ENCODE peak calls at places on chromosomes 4 and X, in four cellular contexts. Z is PC-3, C is right atrium auricular region, H is Peyer's patch. F is an unnamed sample.

GRCh38 chrX:38151426-38151825 is 69.2 kb downstream of the SRPX start:
- DNase-seq in H (no peak), Z (no peak), C (no peak), F (no peak)

GRCh38 chr4:184896868-184897715 is 71.3 kb upstream of the ACSL1 start:
- DNase-seq in C (no peak), Z (no peak), H (no peak), F (no peak)

GRCh38 chr4:102344520-102344954 is 745 bp downstream of the SLC39A8 start:
- DNase-seq in Z (peak), C (peak), H (peak), F (peak)

GRCh38 chr4:7800410-7800809 is 139.3 kb downstream of the AFAP1 start:
- DNase-seq in C (no peak), H (peak), Z (no peak), F (no peak)

GRCh38 chrX:101232316-101232715 is 12.7 kb downstream of the DRP2 start:
- DNase-seq in C (no peak), Z (no peak), H (no peak), F (no peak)

GRCh38 chr4:1488357-1488756 is 82.1 kb upstream of the NKX1-1 start:
- DNase-seq in Z (no peak), H (no peak), C (no peak), F (no peak)

GRCh38 chr4:135948797-135949196 is 1583.5 kb downstream of the PCDH18 start:
- DNase-seq in C (no peak), Z (no peak), H (no peak), F (no peak)

GRCh38 chrX:69320116-69320515 is 154.9 kb upstream of the PJA1 start:
- DNase-seq in Z (no peak), H (no peak), C (no peak), F (peak)

GRCh38 chrX:46579250-46579649 is 5.7 kb downstream of the CHST7 start:
- DNase-seq in C (no peak), Z (no peak), H (no peak), F (no peak)

GRCh38 chr4:160143574-160143973 is 1040.7 kb downstream of the RAPGEF2 start:
- DNase-seq in H (no peak), C (no peak), Z (peak), F (no peak)

GRCh38 chrX:70664726-70665125 is 220.1 kb downstream of the DLG3 start:
- DNase-seq in C (no peak), Z (peak), H (no peak), F (no peak)

DNA sequence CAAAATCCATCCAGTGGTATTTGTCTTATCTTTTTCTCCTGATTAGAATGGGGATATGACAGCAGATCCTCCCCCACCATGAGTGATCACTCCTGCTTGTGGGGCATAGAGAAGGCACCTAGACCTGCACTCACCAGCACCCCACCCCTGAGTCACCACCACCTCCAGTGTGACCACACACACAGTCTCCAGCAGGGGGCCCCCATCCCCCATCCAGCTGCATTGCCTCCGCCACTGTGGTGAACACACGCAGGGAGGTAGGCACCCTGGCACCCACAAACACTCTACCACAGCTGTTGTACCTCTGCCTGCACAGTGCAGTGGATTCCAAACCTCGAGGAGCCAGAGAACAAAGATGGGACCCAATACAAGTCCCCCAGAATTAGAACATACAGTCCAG is 9.0 kb upstream of the MAGEA8 start:
- DNase-seq in C (no peak), Z (peak), H (no peak), F (no peak)
- TF ChIP-seq CTCF in C (no peak), Z (peak), H (peak), F (peak)

GRCh38 chr4:88841635-88842034 is 144.0 kb upstream of the NAP1L5 start:
- DNase-seq in Z (no peak), H (no peak), C (no peak), F (no peak)
- TF ChIP-seq CTCF in Z (no peak), H (no peak), C (no peak), F (no peak)

DNA sequence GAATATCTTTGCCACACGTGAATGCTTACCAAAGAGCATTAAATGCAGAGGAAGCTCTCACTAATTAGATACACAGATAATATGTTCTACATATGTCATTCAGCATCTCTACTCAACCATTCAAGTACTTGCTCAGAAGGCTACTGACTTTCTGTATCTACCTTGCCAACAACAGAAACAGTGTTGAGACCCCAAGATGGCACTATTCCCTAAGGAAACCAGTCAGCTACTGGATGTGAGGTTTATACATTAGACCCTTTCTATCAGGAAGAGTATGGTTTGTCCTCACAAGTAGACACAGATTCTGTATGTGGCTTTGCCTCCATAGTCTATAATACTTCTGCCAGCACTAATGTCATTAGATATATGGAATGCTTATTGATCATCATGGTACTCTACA is 443.9 kb upstream of the INTU start:
- DNase-seq in H (no peak), C (no peak), Z (peak), F (no peak)
- TF ChIP-seq CTCF in H (no peak), C (no peak), Z (peak), F (peak)

GRCh38 chrX:40057405-40057804 is 40.4 kb downstream of the BCOR start:
- DNase-seq in Z (no peak), H (no peak), C (no peak), F (no peak)
- TF ChIP-seq CTCF in Z (peak), H (no peak), C (no peak), F (no peak)

GRCh38 chr4:85963231-85963630 is 396.6 kb downstream of the MAPK10 start:
- DNase-seq in C (no peak), Z (no peak), H (no peak), F (no peak)

GRCh38 chr4:85965529-85965928 is 394.3 kb downstream of the MAPK10 start:
- DNase-seq in Z (no peak), H (no peak), C (no peak), F (no peak)

GRCh38 chr4:85966308-85966882 is 393.5 kb downstream of the MAPK10 start:
- DNase-seq in H (no peak), C (no peak), Z (no peak), F (no peak)

GRCh38 chr4:85961887-85962286 is 398.0 kb downstream of the MAPK10 start:
- DNase-seq in C (no peak), H (no peak), Z (no peak), F (no peak)

DNA sequence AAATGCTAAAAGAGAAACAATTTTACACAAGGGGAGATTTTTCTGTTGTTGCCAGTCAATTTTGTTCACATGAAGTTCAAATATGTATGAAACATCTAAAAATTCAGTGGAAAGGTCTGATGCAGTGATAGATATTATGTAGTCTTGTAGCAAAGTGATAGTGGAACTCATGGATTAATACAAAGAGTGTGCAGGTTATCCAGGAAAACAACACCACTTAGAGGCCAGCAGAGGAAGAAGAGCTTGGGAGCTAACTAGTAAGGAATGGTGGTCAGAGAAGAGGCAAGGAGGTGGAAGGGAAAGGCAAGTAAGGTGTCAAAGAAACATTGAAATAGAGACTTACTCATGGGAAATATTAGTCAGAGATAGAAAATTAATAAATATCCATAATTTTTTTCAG is 395.6 kb downstream of the MAPK10 start:
- DNase-seq in C (no peak), Z (no peak), H (no peak), F (no peak)
- TF ChIP-seq CTCF in C (no peak), Z (peak), H (peak), F (peak)

GRCh38 chrX:8044861-8045434 is 117.7 kb upstream of the PNPLA4 start:
- DNase-seq in Z (no peak), H (no peak), C (no peak), F (no peak)

GRCh38 chrX:8043546-8043945 is 116.3 kb upstream of the PNPLA4 start:
- DNase-seq in C (no peak), Z (no peak), H (no peak), F (no peak)

GRCh38 chrX:8043121-8043520 is 115.9 kb upstream of the PNPLA4 start:
- DNase-seq in Z (no peak), C (no peak), H (no peak), F (no peak)

GRCh38 chrX:8037593-8038348 is 110.6 kb upstream of the PNPLA4 start:
- DNase-seq in C (no peak), Z (no peak), H (no peak), F (no peak)

DNA sequence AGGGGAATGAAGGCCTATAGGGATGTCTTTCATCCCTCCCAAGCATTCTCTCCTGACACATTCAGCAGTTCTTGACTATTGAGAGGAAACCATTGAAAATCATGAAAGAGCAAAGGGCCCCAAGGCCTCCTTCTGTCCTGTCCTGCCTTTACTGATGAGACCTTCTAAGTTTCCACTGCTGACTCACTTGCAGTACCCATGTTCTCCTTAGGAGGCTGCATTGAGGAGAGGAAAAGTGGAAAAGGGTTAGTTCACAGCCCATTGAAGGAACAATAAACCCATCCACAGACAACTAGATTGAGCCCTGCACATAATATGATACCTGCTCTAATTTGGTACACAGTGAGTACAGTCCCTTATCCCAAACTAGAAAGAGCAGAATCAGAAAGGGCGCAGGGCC is 115.1 kb upstream of the PNPLA4 start:
- DNase-seq in H (no peak), C (no peak), Z (peak), F (no peak)
- TF ChIP-seq CTCF in H (peak), C (no peak), Z (peak), F (no peak)

GRCh38 chr4:182443070-182443469 is 199.9 kb downstream of the TENM3 start:
- DNase-seq in C (no peak), H (no peak), Z (no peak), F (no peak)
- TF ChIP-seq CTCF in C (no peak), H (no peak), Z (no peak), F (no peak)

GRCh38 chr4:144615182-144615581 is 30.8 kb upstream of the HHIP start:
- DNase-seq in H (no peak), Z (peak), C (no peak), F (no peak)

DNA sequence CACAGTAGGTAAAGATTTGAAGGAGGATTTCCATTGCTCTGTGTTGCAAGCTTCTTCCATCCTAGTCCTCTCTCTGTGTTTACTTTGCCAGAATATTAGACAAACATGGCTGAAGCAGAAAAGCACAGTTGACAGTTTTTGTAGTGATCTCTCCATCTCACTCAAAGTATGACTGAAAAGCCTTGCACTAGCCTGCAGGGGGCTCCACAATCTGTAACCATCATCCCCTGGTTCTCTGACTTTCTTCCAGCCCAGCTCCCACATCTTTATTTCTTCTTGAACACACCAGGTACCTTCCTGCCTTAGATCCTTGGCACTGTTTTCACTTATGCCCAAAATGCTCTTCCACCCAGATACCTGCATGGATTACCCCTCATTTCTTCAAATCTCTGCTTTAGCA is 34.1 kb upstream of the HHIP start:
- DNase-seq in C (no peak), Z (peak), H (no peak), F (no peak)
- TF ChIP-seq CTCF in C (no peak), Z (peak), H (no peak), F (peak)

GRCh38 chr4:65670331-65671031 is at the start of gene EPHA5:
- DNase-seq in H (no peak), C (peak), Z (peak), F (peak)
- TF ChIP-seq CTCF in H (no peak), C (no peak), Z (no peak), F (peak)

GRCh38 chr4:40613456-40613855 is 16.2 kb downstream of the RBM47 start:
- DNase-seq in C (no peak), Z (peak), H (no peak), F (no peak)

GRCh38 chr4:40612831-40613230 is 16.8 kb downstream of the RBM47 start:
- DNase-seq in C (no peak), H (no peak), Z (no peak), F (no peak)

GRCh38 chr4:40607224-40607623 is 22.4 kb downstream of the RBM47 start:
- DNase-seq in Z (no peak), C (no peak), H (no peak), F (no peak)

GRCh38 chr4:40606239-40606767 is 23.4 kb downstream of the RBM47 start:
- DNase-seq in H (no peak), Z (no peak), C (no peak), F (no peak)

GRCh38 chr4:40608628-40609027 is 21.0 kb downstream of the RBM47 start:
- DNase-seq in Z (no peak), C (no peak), H (no peak), F (no peak)
- TF ChIP-seq CTCF in Z (no peak), C (no peak), H (no peak), F (no peak)